ENCODE peak calls at places on chromosomes 11 and 22, in five cellular contexts. N, D, G, S and H are unnamed samples.

GRCh38 chr11:109971184-109971523 is 122.0 kb upstream of the ZC3H12C start:
- DNase-seq in N (no peak), G (peak), S (no peak), D (peak), H (no peak)

GRCh38 chr11:63937713-63938480 is 905 bp upstream of the NAA40 start:
- DNase-seq in D (no peak), S (no peak), G (no peak), N (no peak), H (no peak)

GRCh38 chr11:120629407-120629806 is 117.9 kb downstream of the GRIK4 start:
- DNase-seq in S (no peak), D (no peak), N (no peak), G (no peak), H (no peak)

GRCh38 chr11:128890543-128891409 is at the start of gene KCNJ5:
- DNase-seq in D (no peak), G (no peak), N (peak), S (no peak), H (no peak)

GRCh38 chr11:16924826-16925494 is 89.3 kb downstream of the PLEKHA7 start:
- DNase-seq in G (peak), S (peak), N (peak), D (peak), H (no peak)

GRCh38 chr11:112248216-112248615 is 12.4 kb downstream of the PLET1 start:
- DNase-seq in N (no peak), S (no peak), D (peak), G (peak), H (no peak)

GRCh38 chr11:80822248-80822647 is 1381.4 kb upstream of the TENM4 start:
- DNase-seq in N (no peak), D (no peak), G (no peak), S (no peak), H (no peak)

GRCh38 chr22:20619042-20619892 is 111.9 kb downstream of the MED15 start:
- DNase-seq in N (no peak), G (no peak), S (no peak), D (no peak), H (no peak)

GRCh38 chr11:73950869-73951710 is at the start of gene DNAJB13:
- DNase-seq in G (peak), N (no peak), S (no peak), D (peak), H (peak)

GRCh38 chr11:121661796-121662508 is 209.2 kb upstream of the SORL1-AS1 start:
- DNase-seq in D (peak), S (no peak), N (no peak), G (peak), H (no peak)

GRCh38 chr22:21697021-21697771 is 31.4 kb downstream of the PPIL2 start:
- DNase-seq in S (no peak), D (no peak), N (no peak), G (no peak), H (no peak)

GRCh38 chr22:20438678-20439492 is 1.3 kb upstream of the SCARF2 start:
- DNase-seq in D (no peak), S (peak), N (peak), G (no peak), H (no peak)

DNA sequence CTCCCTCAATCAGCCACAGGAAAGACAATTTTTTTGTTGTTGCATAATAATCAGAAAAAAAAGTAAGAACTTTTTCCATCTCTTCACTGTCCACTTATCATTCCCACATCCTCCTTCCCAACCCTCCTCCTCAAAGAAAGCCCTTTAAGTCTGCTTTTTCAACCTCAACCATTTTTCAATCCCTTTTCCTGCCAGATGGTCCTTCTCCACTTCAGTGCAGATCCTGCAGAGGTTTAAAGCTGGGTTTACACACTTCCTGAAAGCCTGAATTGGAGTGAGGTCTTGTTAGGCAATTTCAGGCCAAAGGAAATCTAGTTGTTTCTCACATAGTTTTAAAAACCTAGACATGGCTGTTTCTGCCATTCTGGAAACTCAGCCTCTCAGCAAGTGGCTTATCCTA is 78.3 kb downstream of the RPL27A start:
- DNase-seq in S (no peak), G (peak), D (no peak), N (no peak), H (no peak)
- TF ChIP-seq CTCF in S (no peak), G (no peak), D (no peak), N (no peak), H (no peak)

GRCh38 chr11:72860010-72860409 is 45.8 kb downstream of the ATG16L2 start:
- DNase-seq in G (no peak), D (no peak), S (no peak), N (no peak), H (no peak)

GRCh38 chr11:72860592-72860991 is 46.4 kb downstream of the ATG16L2 start:
- DNase-seq in D (no peak), G (no peak), N (no peak), S (no peak), H (no peak)

GRCh38 chr11:72856065-72856464 is 41.9 kb downstream of the ATG16L2 start:
- DNase-seq in G (no peak), D (no peak), S (no peak), N (no peak), H (no peak)

GRCh38 chr11:72851726-72852125 is 37.5 kb downstream of the ATG16L2 start:
- DNase-seq in S (no peak), N (no peak), D (no peak), G (no peak), H (no peak)

DNA sequence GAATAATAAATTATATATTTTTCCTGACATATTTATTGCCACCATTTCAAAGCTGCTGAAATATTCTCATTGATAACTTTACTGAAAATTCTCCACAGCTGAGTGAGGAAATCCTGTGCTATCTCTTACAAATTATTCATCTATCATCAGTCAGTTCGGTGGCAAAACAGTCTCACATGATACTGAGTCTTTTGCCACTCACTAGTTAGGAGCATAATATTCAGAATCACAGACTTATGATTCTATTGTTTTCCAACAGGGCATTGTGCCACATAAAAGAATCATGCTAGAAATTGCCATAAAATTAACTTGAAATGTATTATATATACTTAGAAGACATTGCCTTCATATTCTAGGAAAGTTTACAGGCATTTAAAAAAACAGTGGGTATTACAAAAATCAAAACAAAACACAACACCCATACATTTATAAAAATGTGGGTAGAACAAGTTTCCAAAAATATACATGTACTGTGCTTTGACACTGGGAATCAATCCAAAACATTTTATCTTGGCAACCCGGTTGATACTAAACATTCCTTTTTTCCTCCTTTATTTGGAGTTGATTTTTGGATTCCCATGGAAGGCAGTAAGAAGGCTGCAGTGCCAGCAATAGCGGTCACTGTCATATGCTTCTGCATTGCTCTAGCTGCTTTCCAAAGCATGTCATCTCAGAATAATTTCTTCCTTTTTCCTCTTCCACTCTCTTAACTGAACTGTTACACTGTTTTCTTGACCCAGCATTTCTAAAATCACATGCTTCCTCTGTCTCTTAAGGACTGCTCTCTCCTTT is 42.5 kb downstream of the ATG16L2 start:
- DNase-seq in D (peak), G (peak), N (no peak), S (no peak), H (no peak)
- TF ChIP-seq CTCF in D (no peak), G (peak), N (no peak), S (no peak), H (no peak)

GRCh38 chr22:41238570-41239442 is 1.9 kb downstream of the CHADL start:
- DNase-seq in N (no peak), S (no peak), G (no peak), D (no peak), H (no peak)

GRCh38 chr22:41239443-41240128 is 1.1 kb downstream of the CHADL start:
- DNase-seq in S (no peak), G (no peak), D (no peak), N (no peak), H (no peak)

GRCh38 chr22:41241133-41241676 is 474 bp upstream of the CHADL start:
- DNase-seq in D (no peak), S (no peak), N (no peak), G (no peak), H (no peak)

GRCh38 chr22:41242396-41243117 is 1.8 kb upstream of the CHADL start:
- DNase-seq in N (no peak), G (no peak), D (no peak), S (no peak), H (no peak)

DNA sequence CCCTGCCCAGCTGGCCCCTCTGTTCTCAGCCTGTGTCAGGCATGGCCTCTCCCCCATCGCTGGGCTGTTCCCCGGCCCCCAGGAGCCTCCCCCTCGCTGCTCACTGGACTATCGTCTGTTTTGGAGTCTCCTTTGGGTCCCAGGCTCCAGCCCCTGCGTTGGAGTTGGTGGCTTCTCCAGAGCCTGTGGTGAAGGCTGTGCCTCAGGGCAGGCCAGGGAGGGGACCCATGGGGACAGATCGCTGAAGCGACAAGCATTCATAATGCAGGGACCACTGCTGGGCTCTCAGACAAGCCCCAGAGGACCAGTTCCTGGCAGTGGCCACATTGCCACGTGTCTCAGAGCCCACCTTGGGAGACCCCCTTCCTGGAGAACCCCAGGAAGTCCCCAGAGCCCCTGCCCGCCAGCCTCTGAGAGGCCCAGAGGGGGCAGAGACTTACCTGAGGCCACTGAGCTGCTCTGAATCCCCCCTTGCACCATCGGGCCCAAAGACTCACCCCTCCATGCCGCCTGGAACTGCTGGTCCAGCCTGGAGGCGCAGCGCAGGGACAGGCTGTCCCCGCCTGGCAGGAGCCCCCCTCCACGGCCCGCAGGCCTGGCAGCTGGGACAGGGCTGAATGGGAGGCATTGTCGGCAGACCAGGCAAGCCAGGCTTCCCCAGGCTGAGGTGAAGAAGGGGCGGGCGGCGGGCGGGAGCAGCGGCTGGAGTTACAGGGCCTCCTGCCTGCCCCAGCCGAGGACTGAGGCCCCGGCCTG is at the start of gene CHADL:
- DNase-seq in D (no peak), N (no peak), S (no peak), G (no peak), H (no peak)
- TF ChIP-seq CTCF in D (no peak), N (no peak), S (no peak), G (no peak), H (no peak)

DNA sequence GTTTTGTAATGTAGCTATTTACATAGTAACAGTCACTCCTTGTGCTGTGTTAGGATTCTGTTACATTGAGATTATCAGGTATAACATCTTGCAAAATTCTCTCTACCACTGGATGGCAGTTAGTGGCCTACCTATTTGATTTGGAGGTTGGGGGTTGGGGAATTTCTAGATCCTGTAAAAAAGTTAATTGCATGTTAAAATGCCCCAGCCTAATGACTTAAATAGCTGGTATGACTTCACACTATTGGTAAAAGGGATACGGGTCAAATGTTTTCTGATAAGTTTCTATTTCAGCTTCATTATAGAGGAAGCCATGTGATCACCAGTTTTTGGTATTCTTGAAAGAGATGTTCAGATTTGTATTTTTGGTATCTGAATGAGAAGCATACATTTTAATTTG is 2.8 kb downstream of the GRK3 start:
- DNase-seq in N (no peak), G (no peak), D (no peak), S (no peak), H (no peak)
- TF ChIP-seq CTCF in N (no peak), G (no peak), D (no peak), S (no peak), H (no peak)

GRCh38 chr22:30575859-30576258 is 1.4 kb upstream of the GAL3ST1 start:
- DNase-seq in S (no peak), N (no peak), G (no peak), D (no peak), H (no peak)

GRCh38 chr22:30573594-30574094 is 821 bp downstream of the GAL3ST1 start:
- DNase-seq in N (no peak), S (no peak), G (no peak), D (no peak), H (no peak)

GRCh38 chr22:30572840-30573593 is 1.4 kb downstream of the GAL3ST1 start:
- DNase-seq in D (no peak), G (no peak), S (no peak), N (no peak), H (no peak)

GRCh38 chr22:30574095-30574981 is at the start of gene GAL3ST1:
- DNase-seq in G (no peak), D (no peak), S (no peak), N (no peak), H (no peak)

GRCh38 chr22:30575011-30575671 is 676 bp upstream of the GAL3ST1 start:
- DNase-seq in S (peak), N (no peak), D (peak), G (no peak), H (no peak)
- TF ChIP-seq CTCF in S (no peak), N (no peak), D (no peak), G (no peak), H (no peak)